ENCODE peak calls at places on chromosomes 3 and 15, in five cellular contexts. One of them, this sample, is unnamed.

GRCh38 chr15:83063555-83063954 is 3.5 kb downstream of the BTBD1 start:
- DNase-seq in GM12865: peak; percentile 41
- DNase-seq in KBM-7: peak; percentile 79
- DNase-seq in HFF-Myc: no peak
- DNase-seq in Kasumi-1: peak; percentile 39
- DNase-seq in this sample: no peak

GRCh38 chr3:103203431-103203830 is 768.6 kb downstream of the ZPLD1 start:
- DNase-seq in Kasumi-1: no peak
- DNase-seq in HFF-Myc: no peak
- DNase-seq in GM12865: no peak
- DNase-seq in KBM-7: no peak
- DNase-seq in this sample: no peak

GRCh38 chr3:155870945-155871745 is 695 bp downstream of the GMPS start:
- DNase-seq in HFF-Myc: no peak
- DNase-seq in GM12865: peak; percentile 59
- DNase-seq in Kasumi-1: peak; percentile 51
- DNase-seq in KBM-7: peak; percentile 55
- DNase-seq in this sample: no peak

GRCh38 chr3:114435733-114436132 is 141.9 kb downstream of the TIGIT start:
- DNase-seq in Kasumi-1: no peak
- DNase-seq in GM12865: no peak
- DNase-seq in KBM-7: no peak
- DNase-seq in HFF-Myc: no peak
- DNase-seq in this sample: no peak

GRCh38 chr15:35697549-35698299 is 151.8 kb upstream of the DPH6 start:
- DNase-seq in GM12865: no peak
- DNase-seq in Kasumi-1: no peak
- DNase-seq in HFF-Myc: peak; percentile 25
- DNase-seq in KBM-7: no peak
- DNase-seq in this sample: no peak

GRCh38 chr3:57130426-57131209 is 34.5 kb downstream of the IL17RD start:
- DNase-seq in Kasumi-1: no peak
- DNase-seq in KBM-7: no peak
- DNase-seq in HFF-Myc: no peak
- DNase-seq in GM12865: peak; percentile 35
- DNase-seq in this sample: no peak

GRCh38 chr15:93252780-93253179 is 163.8 kb upstream of the RGMA start:
- DNase-seq in HFF-Myc: no peak
- DNase-seq in GM12865: no peak
- DNase-seq in Kasumi-1: no peak
- DNase-seq in KBM-7: no peak
- DNase-seq in this sample: no peak

GRCh38 chr3:37052860-37053259 is 59.5 kb downstream of the MLH1 start:
- DNase-seq in HFF-Myc: no peak
- DNase-seq in Kasumi-1: no peak
- DNase-seq in KBM-7: no peak
- DNase-seq in GM12865: no peak
- DNase-seq in this sample: no peak

GRCh38 chr15:96887730-96888129 is 557.2 kb downstream of the NR2F2 start:
- DNase-seq in HFF-Myc: no peak
- DNase-seq in GM12865: no peak
- DNase-seq in Kasumi-1: no peak
- DNase-seq in KBM-7: no peak
- DNase-seq in this sample: no peak

GRCh38 chr3:100002599-100003350 is 111.5 kb downstream of the FILIP1L start:
- DNase-seq in HFF-Myc: peak; percentile 56
- DNase-seq in GM12865: no peak
- DNase-seq in Kasumi-1: no peak
- DNase-seq in KBM-7: no peak
- DNase-seq in this sample: no peak

GRCh38 chr3:42025388-42026138 is 63.7 kb upstream of the ULK4 start:
- DNase-seq in GM12865: peak; percentile 62
- DNase-seq in Kasumi-1: peak; percentile 90
- DNase-seq in KBM-7: peak; percentile 95
- DNase-seq in HFF-Myc: peak; percentile 96
- DNase-seq in this sample: peak; percentile 53

GRCh38 chr15:91385301-91385700 is 285.2 kb downstream of the SV2B start:
- DNase-seq in HFF-Myc: no peak
- DNase-seq in Kasumi-1: no peak
- DNase-seq in GM12865: no peak
- DNase-seq in KBM-7: no peak
- DNase-seq in this sample: no peak

GRCh38 chr3:48697952-48698351 is 12.2 kb upstream of the NCKIPSD start:
- DNase-seq in KBM-7: no peak
- DNase-seq in Kasumi-1: peak; percentile 12
- DNase-seq in GM12865: no peak
- DNase-seq in HFF-Myc: no peak
- DNase-seq in this sample: no peak

GRCh38 chr3:194104041-194104751 is 31.8 kb upstream of the HES1 start:
- DNase-seq in KBM-7: peak; percentile 65
- DNase-seq in HFF-Myc: no peak
- DNase-seq in Kasumi-1: peak; percentile 89
- DNase-seq in GM12865: peak; percentile 55
- DNase-seq in this sample: no peak

GRCh38 chr3:79297242-79297641 is 470.6 kb downstream of the ROBO1 start:
- DNase-seq in KBM-7: no peak
- DNase-seq in HFF-Myc: peak; percentile 87
- DNase-seq in Kasumi-1: no peak
- DNase-seq in GM12865: no peak
- DNase-seq in this sample: no peak

GRCh38 chr3:131658771-131659170 is 156.0 kb upstream of the MRPL3 start:
- DNase-seq in KBM-7: no peak
- DNase-seq in Kasumi-1: no peak
- DNase-seq in HFF-Myc: no peak
- DNase-seq in GM12865: no peak
- DNase-seq in this sample: no peak

GRCh38 chr15:34739346-34739745 is 15.5 kb downstream of the GJD2 start:
- DNase-seq in Kasumi-1: no peak
- DNase-seq in KBM-7: no peak
- DNase-seq in GM12865: no peak
- DNase-seq in HFF-Myc: no peak
- DNase-seq in this sample: no peak

GRCh38 chr3:107431048-107431297 is 53.7 kb downstream of the CCDC54 start:
- DNase-seq in KBM-7: peak; percentile 37
- DNase-seq in HFF-Myc: no peak
- DNase-seq in Kasumi-1: no peak
- DNase-seq in GM12865: peak; percentile 37
- DNase-seq in this sample: no peak

GRCh38 chr3:134327594-134327975 is 46.7 kb downstream of the AMOTL2 start:
- DNase-seq in Kasumi-1: no peak
- DNase-seq in KBM-7: no peak
- DNase-seq in GM12865: no peak
- DNase-seq in HFF-Myc: no peak
- DNase-seq in this sample: no peak

GRCh38 chr3:140467916-140468315 is 209.9 kb upstream of the TRIM42 start:
- DNase-seq in KBM-7: no peak
- DNase-seq in HFF-Myc: no peak
- DNase-seq in Kasumi-1: no peak
- DNase-seq in GM12865: no peak
- DNase-seq in this sample: no peak

GRCh38 chr3:157493627-157494550 is 9.3 kb downstream of the VEPH1 start:
- DNase-seq in GM12865: peak; percentile 35
- DNase-seq in HFF-Myc: peak; percentile 47
- DNase-seq in KBM-7: peak; percentile 49
- DNase-seq in Kasumi-1: peak; percentile 53
- DNase-seq in this sample: no peak

GRCh38 chr3:70539908-70540307 is 227.5 kb upstream of the MDFIC2 start:
- DNase-seq in GM12865: peak; percentile 16
- DNase-seq in Kasumi-1: no peak
- DNase-seq in KBM-7: peak; percentile 13
- DNase-seq in HFF-Myc: no peak
- DNase-seq in this sample: no peak

GRCh38 chr15:80596521-80596976 is 98.6 kb upstream of the ABHD17C start:
- DNase-seq in GM12865: no peak
- DNase-seq in HFF-Myc: no peak
- DNase-seq in KBM-7: no peak
- DNase-seq in Kasumi-1: no peak
- DNase-seq in this sample: no peak

GRCh38 chr3:28587723-28588122 is 239.1 kb upstream of the AZI2 start:
- DNase-seq in KBM-7: no peak
- DNase-seq in Kasumi-1: no peak
- DNase-seq in HFF-Myc: no peak
- DNase-seq in GM12865: no peak
- DNase-seq in this sample: no peak

GRCh38 chr15:53586815-53587214 is 172.6 kb downstream of the WDR72 start:
- DNase-seq in Kasumi-1: peak; percentile 10
- DNase-seq in GM12865: peak; percentile 37
- DNase-seq in KBM-7: peak; percentile 46
- DNase-seq in HFF-Myc: no peak
- DNase-seq in this sample: no peak

GRCh38 chr3:131163-131889 is 65.2 kb upstream of the CHL1 start:
- DNase-seq in GM12865: no peak
- DNase-seq in KBM-7: no peak
- DNase-seq in HFF-Myc: no peak
- DNase-seq in Kasumi-1: no peak
- DNase-seq in this sample: no peak

GRCh38 chr3:55579499-55579898 is 92.4 kb upstream of the WNT5A start:
- DNase-seq in KBM-7: no peak
- DNase-seq in HFF-Myc: no peak
- DNase-seq in GM12865: no peak
- DNase-seq in Kasumi-1: no peak
- DNase-seq in this sample: no peak

GRCh38 chr3:28349397-28350000 is 875 bp upstream of the AZI2 start:
- DNase-seq in HFF-Myc: no peak
- DNase-seq in KBM-7: no peak
- DNase-seq in Kasumi-1: no peak
- DNase-seq in GM12865: no peak
- DNase-seq in this sample: no peak

GRCh38 chr15:70258369-70259029 is 160.8 kb upstream of the TLE3 start:
- DNase-seq in GM12865: peak; percentile 53
- DNase-seq in Kasumi-1: peak; percentile 83
- DNase-seq in HFF-Myc: no peak
- DNase-seq in KBM-7: peak; percentile 94
- DNase-seq in this sample: peak; percentile 50

GRCh38 chr3:31770822-31771326 is 210.2 kb downstream of the OSBPL10 start:
- DNase-seq in GM12865: no peak
- DNase-seq in HFF-Myc: no peak
- DNase-seq in Kasumi-1: no peak
- DNase-seq in KBM-7: no peak
- DNase-seq in this sample: no peak

GRCh38 chr3:104992618-104993017 is 374.1 kb upstream of the ALCAM start:
- DNase-seq in HFF-Myc: peak; percentile 9
- DNase-seq in Kasumi-1: no peak
- DNase-seq in GM12865: no peak
- DNase-seq in KBM-7: no peak
- DNase-seq in this sample: no peak